ENCODE peak calls at places on chromosomes 16 and 17, in eight cellular contexts. One of them, this sample, is unnamed.

GRCh38 chr16:24737391-24737871 is 8.0 kb downstream of the TNRC6A start:
- DNase-seq in stimulated activated CD8-positive, alpha-beta memory T cell treated with anti-CD3 and anti-CD28 coated beads, Interleukin-7, amount 100 ng/mL, for 1 hour: no peak
- DNase-seq in EL: peak
- DNase-seq in central memory CD4-positive, alpha-beta T cell: no peak
- DNase-seq in RWPE1: peak
- DNase-seq in stimulated activated naive B cell treated with anti-CD40 and anti-IgM and Interleukin-4, amounts not matched to agents 10 μg/mL and 1 μg/mL and 100 μg/mL, for 72 hours: no peak
- DNase-seq in SJSA1: peak
- DNase-seq in HuH-7.5: no peak
- DNase-seq in this sample: peak

GRCh38 chr16:71593048-71593999 is 16.4 kb upstream of the TAT start:
- DNase-seq in SJSA1: no peak
- DNase-seq in stimulated activated CD8-positive, alpha-beta memory T cell treated with anti-CD3 and anti-CD28 coated beads, Interleukin-7, amount 100 ng/mL, for 1 hour: no peak
- DNase-seq in stimulated activated naive B cell treated with anti-CD40 and anti-IgM and Interleukin-4, amounts not matched to agents 10 μg/mL and 1 μg/mL and 100 μg/mL, for 72 hours: no peak
- DNase-seq in central memory CD4-positive, alpha-beta T cell: no peak
- DNase-seq in EL: no peak
- DNase-seq in HuH-7.5: no peak
- DNase-seq in RWPE1: no peak
- DNase-seq in this sample: no peak

GRCh38 chr16:78639775-78640174 is 540.3 kb downstream of the WWOX start:
- DNase-seq in stimulated activated naive B cell treated with anti-CD40 and anti-IgM and Interleukin-4, amounts not matched to agents 10 μg/mL and 1 μg/mL and 100 μg/mL, for 72 hours: no peak
- DNase-seq in SJSA1: no peak
- DNase-seq in RWPE1: no peak
- DNase-seq in HuH-7.5: no peak
- DNase-seq in EL: no peak
- DNase-seq in stimulated activated CD8-positive, alpha-beta memory T cell treated with anti-CD3 and anti-CD28 coated beads, Interleukin-7, amount 100 ng/mL, for 1 hour: no peak
- DNase-seq in central memory CD4-positive, alpha-beta T cell: no peak
- DNase-seq in this sample: no peak

GRCh38 chr17:55833311-55833710 is 82.5 kb downstream of the PCTP start:
- DNase-seq in SJSA1: no peak
- DNase-seq in stimulated activated naive B cell treated with anti-CD40 and anti-IgM and Interleukin-4, amounts not matched to agents 10 μg/mL and 1 μg/mL and 100 μg/mL, for 72 hours: no peak
- DNase-seq in RWPE1: no peak
- DNase-seq in EL: no peak
- DNase-seq in central memory CD4-positive, alpha-beta T cell: no peak
- DNase-seq in HuH-7.5: no peak
- DNase-seq in stimulated activated CD8-positive, alpha-beta memory T cell treated with anti-CD3 and anti-CD28 coated beads, Interleukin-7, amount 100 ng/mL, for 1 hour: no peak
- DNase-seq in this sample: peak

GRCh38 chr17:40566027-40566426 is 755 bp upstream of the CCR7 start:
- DNase-seq in central memory CD4-positive, alpha-beta T cell: no peak
- DNase-seq in EL: no peak
- DNase-seq in SJSA1: no peak
- DNase-seq in RWPE1: no peak
- DNase-seq in stimulated activated CD8-positive, alpha-beta memory T cell treated with anti-CD3 and anti-CD28 coated beads, Interleukin-7, amount 100 ng/mL, for 1 hour: no peak
- DNase-seq in HuH-7.5: no peak
- DNase-seq in stimulated activated naive B cell treated with anti-CD40 and anti-IgM and Interleukin-4, amounts not matched to agents 10 μg/mL and 1 μg/mL and 100 μg/mL, for 72 hours: no peak
- DNase-seq in this sample: no peak

GRCh38 chr16:8892101-8892575 is 10.0 kb downstream of the LITAFD start:
- DNase-seq in stimulated activated CD8-positive, alpha-beta memory T cell treated with anti-CD3 and anti-CD28 coated beads, Interleukin-7, amount 100 ng/mL, for 1 hour: no peak
- DNase-seq in EL: no peak
- DNase-seq in HuH-7.5: no peak
- DNase-seq in RWPE1: no peak
- DNase-seq in stimulated activated naive B cell treated with anti-CD40 and anti-IgM and Interleukin-4, amounts not matched to agents 10 μg/mL and 1 μg/mL and 100 μg/mL, for 72 hours: peak
- DNase-seq in central memory CD4-positive, alpha-beta T cell: no peak
- DNase-seq in SJSA1: no peak
- DNase-seq in this sample: peak

GRCh38 chr17:511833-512251 is 159.2 kb upstream of the RPH3AL start:
- DNase-seq in EL: peak
- DNase-seq in HuH-7.5: no peak
- DNase-seq in SJSA1: peak
- DNase-seq in stimulated activated naive B cell treated with anti-CD40 and anti-IgM and Interleukin-4, amounts not matched to agents 10 μg/mL and 1 μg/mL and 100 μg/mL, for 72 hours: no peak
- DNase-seq in stimulated activated CD8-positive, alpha-beta memory T cell treated with anti-CD3 and anti-CD28 coated beads, Interleukin-7, amount 100 ng/mL, for 1 hour: no peak
- DNase-seq in RWPE1: no peak
- DNase-seq in central memory CD4-positive, alpha-beta T cell: no peak
- DNase-seq in this sample: peak

GRCh38 chr17:77528516-77529327 is 388.0 kb downstream of the SEC14L1 start:
- DNase-seq in stimulated activated CD8-positive, alpha-beta memory T cell treated with anti-CD3 and anti-CD28 coated beads, Interleukin-7, amount 100 ng/mL, for 1 hour: no peak
- DNase-seq in SJSA1: no peak
- DNase-seq in stimulated activated naive B cell treated with anti-CD40 and anti-IgM and Interleukin-4, amounts not matched to agents 10 μg/mL and 1 μg/mL and 100 μg/mL, for 72 hours: no peak
- DNase-seq in RWPE1: no peak
- DNase-seq in EL: no peak
- DNase-seq in central memory CD4-positive, alpha-beta T cell: no peak
- DNase-seq in HuH-7.5: no peak
- DNase-seq in this sample: no peak

GRCh38 chr17:68705331-68706166 is 104.4 kb upstream of the FAM20A start:
- DNase-seq in stimulated activated naive B cell treated with anti-CD40 and anti-IgM and Interleukin-4, amounts not matched to agents 10 μg/mL and 1 μg/mL and 100 μg/mL, for 72 hours: no peak
- DNase-seq in stimulated activated CD8-positive, alpha-beta memory T cell treated with anti-CD3 and anti-CD28 coated beads, Interleukin-7, amount 100 ng/mL, for 1 hour: no peak
- DNase-seq in HuH-7.5: no peak
- DNase-seq in EL: peak
- DNase-seq in central memory CD4-positive, alpha-beta T cell: no peak
- DNase-seq in RWPE1: no peak
- DNase-seq in SJSA1: no peak
- DNase-seq in this sample: peak

GRCh38 chr17:75350706-75351105 is 54.8 kb downstream of the GRB2 start:
- DNase-seq in stimulated activated naive B cell treated with anti-CD40 and anti-IgM and Interleukin-4, amounts not matched to agents 10 μg/mL and 1 μg/mL and 100 μg/mL, for 72 hours: no peak
- DNase-seq in SJSA1: no peak
- DNase-seq in RWPE1: no peak
- DNase-seq in stimulated activated CD8-positive, alpha-beta memory T cell treated with anti-CD3 and anti-CD28 coated beads, Interleukin-7, amount 100 ng/mL, for 1 hour: no peak
- DNase-seq in HuH-7.5: no peak
- DNase-seq in central memory CD4-positive, alpha-beta T cell: no peak
- DNase-seq in EL: no peak
- DNase-seq in this sample: no peak

GRCh38 chr17:80970762-80971703 is 20.6 kb upstream of the CHMP6 start:
- DNase-seq in EL: no peak
- DNase-seq in stimulated activated naive B cell treated with anti-CD40 and anti-IgM and Interleukin-4, amounts not matched to agents 10 μg/mL and 1 μg/mL and 100 μg/mL, for 72 hours: no peak
- DNase-seq in stimulated activated CD8-positive, alpha-beta memory T cell treated with anti-CD3 and anti-CD28 coated beads, Interleukin-7, amount 100 ng/mL, for 1 hour: no peak
- DNase-seq in HuH-7.5: no peak
- DNase-seq in RWPE1: no peak
- DNase-seq in central memory CD4-positive, alpha-beta T cell: no peak
- DNase-seq in SJSA1: no peak
- DNase-seq in this sample: no peak

GRCh38 chr16:12095275-12096161 is 119.0 kb downstream of the SNX29 start:
- DNase-seq in RWPE1: peak
- DNase-seq in stimulated activated CD8-positive, alpha-beta memory T cell treated with anti-CD3 and anti-CD28 coated beads, Interleukin-7, amount 100 ng/mL, for 1 hour: peak
- DNase-seq in central memory CD4-positive, alpha-beta T cell: peak
- DNase-seq in HuH-7.5: peak
- DNase-seq in EL: peak
- DNase-seq in SJSA1: peak
- DNase-seq in stimulated activated naive B cell treated with anti-CD40 and anti-IgM and Interleukin-4, amounts not matched to agents 10 μg/mL and 1 μg/mL and 100 μg/mL, for 72 hours: peak
- DNase-seq in this sample: peak

GRCh38 chr16:72255785-72256184 is 83.8 kb upstream of the PMFBP1 start:
- DNase-seq in RWPE1: no peak
- DNase-seq in stimulated activated naive B cell treated with anti-CD40 and anti-IgM and Interleukin-4, amounts not matched to agents 10 μg/mL and 1 μg/mL and 100 μg/mL, for 72 hours: no peak
- DNase-seq in SJSA1: no peak
- DNase-seq in HuH-7.5: no peak
- DNase-seq in EL: peak
- DNase-seq in stimulated activated CD8-positive, alpha-beta memory T cell treated with anti-CD3 and anti-CD28 coated beads, Interleukin-7, amount 100 ng/mL, for 1 hour: no peak
- DNase-seq in central memory CD4-positive, alpha-beta T cell: no peak
- DNase-seq in this sample: peak

GRCh38 chr17:76791053-76791980 is 53.4 kb downstream of the MFSD11 start:
- DNase-seq in central memory CD4-positive, alpha-beta T cell: no peak
- DNase-seq in stimulated activated CD8-positive, alpha-beta memory T cell treated with anti-CD3 and anti-CD28 coated beads, Interleukin-7, amount 100 ng/mL, for 1 hour: no peak
- DNase-seq in EL: peak
- DNase-seq in HuH-7.5: no peak
- DNase-seq in SJSA1: peak
- DNase-seq in RWPE1: peak
- DNase-seq in stimulated activated naive B cell treated with anti-CD40 and anti-IgM and Interleukin-4, amounts not matched to agents 10 μg/mL and 1 μg/mL and 100 μg/mL, for 72 hours: peak
- DNase-seq in this sample: peak

GRCh38 chr17:66625321-66625767 is 209.6 kb upstream of the CACNG5 start:
- DNase-seq in stimulated activated naive B cell treated with anti-CD40 and anti-IgM and Interleukin-4, amounts not matched to agents 10 μg/mL and 1 μg/mL and 100 μg/mL, for 72 hours: no peak
- DNase-seq in HuH-7.5: peak
- DNase-seq in EL: peak
- DNase-seq in SJSA1: peak
- DNase-seq in central memory CD4-positive, alpha-beta T cell: no peak
- DNase-seq in RWPE1: peak
- DNase-seq in stimulated activated CD8-positive, alpha-beta memory T cell treated with anti-CD3 and anti-CD28 coated beads, Interleukin-7, amount 100 ng/mL, for 1 hour: no peak
- DNase-seq in this sample: peak

GRCh38 chr17:74257311-74257710 is 16.7 kb upstream of the DNAI2 start:
- DNase-seq in stimulated activated CD8-positive, alpha-beta memory T cell treated with anti-CD3 and anti-CD28 coated beads, Interleukin-7, amount 100 ng/mL, for 1 hour: no peak
- DNase-seq in SJSA1: no peak
- DNase-seq in central memory CD4-positive, alpha-beta T cell: no peak
- DNase-seq in RWPE1: no peak
- DNase-seq in HuH-7.5: no peak
- DNase-seq in stimulated activated naive B cell treated with anti-CD40 and anti-IgM and Interleukin-4, amounts not matched to agents 10 μg/mL and 1 μg/mL and 100 μg/mL, for 72 hours: no peak
- DNase-seq in EL: no peak
- DNase-seq in this sample: no peak

GRCh38 chr16:63230383-63230782 is 1194.1 kb upstream of the CDH8 start:
- DNase-seq in HuH-7.5: no peak
- DNase-seq in RWPE1: no peak
- DNase-seq in SJSA1: no peak
- DNase-seq in stimulated activated CD8-positive, alpha-beta memory T cell treated with anti-CD3 and anti-CD28 coated beads, Interleukin-7, amount 100 ng/mL, for 1 hour: no peak
- DNase-seq in EL: no peak
- DNase-seq in stimulated activated naive B cell treated with anti-CD40 and anti-IgM and Interleukin-4, amounts not matched to agents 10 μg/mL and 1 μg/mL and 100 μg/mL, for 72 hours: no peak
- DNase-seq in central memory CD4-positive, alpha-beta T cell: no peak
- DNase-seq in this sample: no peak

GRCh38 chr16:10754941-10755340 is 11.3 kb downstream of the NUBP1 start:
- DNase-seq in stimulated activated naive B cell treated with anti-CD40 and anti-IgM and Interleukin-4, amounts not matched to agents 10 μg/mL and 1 μg/mL and 100 μg/mL, for 72 hours: no peak
- DNase-seq in SJSA1: peak
- DNase-seq in HuH-7.5: no peak
- DNase-seq in central memory CD4-positive, alpha-beta T cell: no peak
- DNase-seq in stimulated activated CD8-positive, alpha-beta memory T cell treated with anti-CD3 and anti-CD28 coated beads, Interleukin-7, amount 100 ng/mL, for 1 hour: no peak
- DNase-seq in RWPE1: peak
- DNase-seq in EL: peak
- DNase-seq in this sample: peak

GRCh38 chr17:45705123-45706009 is 78.8 kb upstream of the CRHR1 start:
- DNase-seq in stimulated activated CD8-positive, alpha-beta memory T cell treated with anti-CD3 and anti-CD28 coated beads, Interleukin-7, amount 100 ng/mL, for 1 hour: no peak
- DNase-seq in SJSA1: no peak
- DNase-seq in EL: peak
- DNase-seq in stimulated activated naive B cell treated with anti-CD40 and anti-IgM and Interleukin-4, amounts not matched to agents 10 μg/mL and 1 μg/mL and 100 μg/mL, for 72 hours: no peak
- DNase-seq in HuH-7.5: no peak
- DNase-seq in central memory CD4-positive, alpha-beta T cell: no peak
- DNase-seq in RWPE1: peak
- DNase-seq in this sample: peak

GRCh38 chr17:8855477-8856204 is 11.8 kb downstream of the PIK3R6 start:
- DNase-seq in stimulated activated CD8-positive, alpha-beta memory T cell treated with anti-CD3 and anti-CD28 coated beads, Interleukin-7, amount 100 ng/mL, for 1 hour: no peak
- DNase-seq in stimulated activated naive B cell treated with anti-CD40 and anti-IgM and Interleukin-4, amounts not matched to agents 10 μg/mL and 1 μg/mL and 100 μg/mL, for 72 hours: peak
- DNase-seq in HuH-7.5: no peak
- DNase-seq in EL: peak
- DNase-seq in RWPE1: no peak
- DNase-seq in SJSA1: no peak
- DNase-seq in central memory CD4-positive, alpha-beta T cell: no peak
- DNase-seq in this sample: no peak

GRCh38 chr16:29811170-29811895 is 660 bp upstream of the PRRT2 start:
- DNase-seq in SJSA1: peak
- DNase-seq in EL: peak
- DNase-seq in stimulated activated CD8-positive, alpha-beta memory T cell treated with anti-CD3 and anti-CD28 coated beads, Interleukin-7, amount 100 ng/mL, for 1 hour: no peak
- DNase-seq in HuH-7.5: peak
- DNase-seq in RWPE1: peak
- DNase-seq in stimulated activated naive B cell treated with anti-CD40 and anti-IgM and Interleukin-4, amounts not matched to agents 10 μg/mL and 1 μg/mL and 100 μg/mL, for 72 hours: peak
- DNase-seq in central memory CD4-positive, alpha-beta T cell: peak
- DNase-seq in this sample: peak

GRCh38 chr17:8794636-8795035 is 4.5 kb downstream of the MFSD6L start:
- DNase-seq in RWPE1: no peak
- DNase-seq in EL: no peak
- DNase-seq in stimulated activated naive B cell treated with anti-CD40 and anti-IgM and Interleukin-4, amounts not matched to agents 10 μg/mL and 1 μg/mL and 100 μg/mL, for 72 hours: no peak
- DNase-seq in SJSA1: no peak
- DNase-seq in stimulated activated CD8-positive, alpha-beta memory T cell treated with anti-CD3 and anti-CD28 coated beads, Interleukin-7, amount 100 ng/mL, for 1 hour: no peak
- DNase-seq in central memory CD4-positive, alpha-beta T cell: no peak
- DNase-seq in HuH-7.5: no peak
- DNase-seq in this sample: peak

GRCh38 chr16:67013238-67013822 is 15.6 kb upstream of the CBFB start:
- DNase-seq in SJSA1: no peak
- DNase-seq in HuH-7.5: no peak
- DNase-seq in RWPE1: no peak
- DNase-seq in central memory CD4-positive, alpha-beta T cell: no peak
- DNase-seq in EL: no peak
- DNase-seq in stimulated activated CD8-positive, alpha-beta memory T cell treated with anti-CD3 and anti-CD28 coated beads, Interleukin-7, amount 100 ng/mL, for 1 hour: no peak
- DNase-seq in stimulated activated naive B cell treated with anti-CD40 and anti-IgM and Interleukin-4, amounts not matched to agents 10 μg/mL and 1 μg/mL and 100 μg/mL, for 72 hours: no peak
- DNase-seq in this sample: no peak

GRCh38 chr17:1122681-1123396 is 56.9 kb downstream of the ABR start:
- DNase-seq in SJSA1: peak
- DNase-seq in stimulated activated naive B cell treated with anti-CD40 and anti-IgM and Interleukin-4, amounts not matched to agents 10 μg/mL and 1 μg/mL and 100 μg/mL, for 72 hours: peak
- DNase-seq in central memory CD4-positive, alpha-beta T cell: peak
- DNase-seq in RWPE1: peak
- DNase-seq in HuH-7.5: peak
- DNase-seq in EL: peak
- DNase-seq in stimulated activated CD8-positive, alpha-beta memory T cell treated with anti-CD3 and anti-CD28 coated beads, Interleukin-7, amount 100 ng/mL, for 1 hour: peak
- DNase-seq in this sample: peak

GRCh38 chr16:84617631-84618427 is at the start of gene COTL1:
- DNase-seq in EL: peak
- DNase-seq in SJSA1: peak
- DNase-seq in RWPE1: peak
- DNase-seq in stimulated activated CD8-positive, alpha-beta memory T cell treated with anti-CD3 and anti-CD28 coated beads, Interleukin-7, amount 100 ng/mL, for 1 hour: peak
- DNase-seq in central memory CD4-positive, alpha-beta T cell: peak
- DNase-seq in stimulated activated naive B cell treated with anti-CD40 and anti-IgM and Interleukin-4, amounts not matched to agents 10 μg/mL and 1 μg/mL and 100 μg/mL, for 72 hours: peak
- DNase-seq in HuH-7.5: peak
- DNase-seq in this sample: peak

GRCh38 chr17:42135664-42136653 is 13.4 kb downstream of the HSPB9 start:
- DNase-seq in central memory CD4-positive, alpha-beta T cell: no peak
- DNase-seq in stimulated activated CD8-positive, alpha-beta memory T cell treated with anti-CD3 and anti-CD28 coated beads, Interleukin-7, amount 100 ng/mL, for 1 hour: no peak
- DNase-seq in EL: peak
- DNase-seq in HuH-7.5: peak
- DNase-seq in stimulated activated naive B cell treated with anti-CD40 and anti-IgM and Interleukin-4, amounts not matched to agents 10 μg/mL and 1 μg/mL and 100 μg/mL, for 72 hours: no peak
- DNase-seq in SJSA1: no peak
- DNase-seq in RWPE1: peak
- DNase-seq in this sample: peak

This sample was measured in fibroblast of mammary gland.